ENCODE peak calls at places on chromosomes 5 and 9, in five cellular contexts. One of them, this sample, is unnamed.

GRCh38 chr9:128919409-128919808 is 1.4 kb upstream of the PHYHD1 start:
- DNase-seq in Ammon's horn: no peak
- DNase-seq in stimulated activated CD8-positive, alpha-beta memory T cell treated with anti-CD3 and anti-CD28 coated beads, Interleukin-15, amount 100 ng/mL, for 4 hours: no peak
- DNase-seq in endothelial cell of umbilical vein: no peak
- DNase-seq in cardiac muscle cell: no peak
- DNase-seq in this sample: no peak

GRCh38 chr9:8733096-8733954 is 933.7 kb upstream of the DMAC1 start:
- DNase-seq in Ammon's horn: peak; percentile 87
- DNase-seq in stimulated activated CD8-positive, alpha-beta memory T cell treated with anti-CD3 and anti-CD28 coated beads, Interleukin-15, amount 100 ng/mL, for 4 hours: no peak
- DNase-seq in endothelial cell of umbilical vein: peak; percentile 43
- DNase-seq in cardiac muscle cell: no peak
- DNase-seq in this sample: no peak

GRCh38 chr5:75617746-75618352 is 6.6 kb downstream of the ANKDD1B start:
- DNase-seq in Ammon's horn: no peak
- DNase-seq in stimulated activated CD8-positive, alpha-beta memory T cell treated with anti-CD3 and anti-CD28 coated beads, Interleukin-15, amount 100 ng/mL, for 4 hours: no peak
- DNase-seq in endothelial cell of umbilical vein: no peak
- DNase-seq in cardiac muscle cell: no peak
- DNase-seq in this sample: no peak

GRCh38 chr5:105638437-105638836 is 2032.3 kb downstream of the EFNA5 start:
- DNase-seq in Ammon's horn: no peak
- DNase-seq in stimulated activated CD8-positive, alpha-beta memory T cell treated with anti-CD3 and anti-CD28 coated beads, Interleukin-15, amount 100 ng/mL, for 4 hours: no peak
- DNase-seq in endothelial cell of umbilical vein: no peak
- DNase-seq in cardiac muscle cell: no peak
- DNase-seq in this sample: no peak

GRCh38 chr5:43315262-43315661 is 2.0 kb upstream of the HMGCS1 start:
- DNase-seq in Ammon's horn: no peak
- DNase-seq in stimulated activated CD8-positive, alpha-beta memory T cell treated with anti-CD3 and anti-CD28 coated beads, Interleukin-15, amount 100 ng/mL, for 4 hours: no peak
- DNase-seq in endothelial cell of umbilical vein: no peak
- DNase-seq in cardiac muscle cell: no peak
- DNase-seq in this sample: no peak

GRCh38 chr5:21711854-21712752 is 1141.0 kb downstream of the CDH12 start:
- DNase-seq in Ammon's horn: no peak
- DNase-seq in stimulated activated CD8-positive, alpha-beta memory T cell treated with anti-CD3 and anti-CD28 coated beads, Interleukin-15, amount 100 ng/mL, for 4 hours: no peak
- DNase-seq in endothelial cell of umbilical vein: no peak
- DNase-seq in cardiac muscle cell: peak; percentile 14
- DNase-seq in this sample: no peak

GRCh38 chr9:100372648-100373047 is 19.9 kb upstream of the TEX10 start:
- DNase-seq in Ammon's horn: no peak
- DNase-seq in stimulated activated CD8-positive, alpha-beta memory T cell treated with anti-CD3 and anti-CD28 coated beads, Interleukin-15, amount 100 ng/mL, for 4 hours: no peak
- DNase-seq in endothelial cell of umbilical vein: no peak
- DNase-seq in cardiac muscle cell: no peak
- DNase-seq in this sample: no peak

GRCh38 chr9:108386859-108387384 is 468.9 kb downstream of the ACTL7B start:
- DNase-seq in Ammon's horn: no peak
- DNase-seq in stimulated activated CD8-positive, alpha-beta memory T cell treated with anti-CD3 and anti-CD28 coated beads, Interleukin-15, amount 100 ng/mL, for 4 hours: no peak
- DNase-seq in endothelial cell of umbilical vein: no peak
- DNase-seq in cardiac muscle cell: no peak
- DNase-seq in this sample: no peak

GRCh38 chr5:90134381-90134780 is 275.2 kb downstream of the CETN3 start:
- DNase-seq in Ammon's horn: no peak
- DNase-seq in stimulated activated CD8-positive, alpha-beta memory T cell treated with anti-CD3 and anti-CD28 coated beads, Interleukin-15, amount 100 ng/mL, for 4 hours: no peak
- DNase-seq in endothelial cell of umbilical vein: no peak
- DNase-seq in cardiac muscle cell: no peak
- DNase-seq in this sample: no peak

GRCh38 chr9:21392270-21392669 is 7.1 kb upstream of the IFNA2 start:
- DNase-seq in Ammon's horn: no peak
- DNase-seq in stimulated activated CD8-positive, alpha-beta memory T cell treated with anti-CD3 and anti-CD28 coated beads, Interleukin-15, amount 100 ng/mL, for 4 hours: no peak
- DNase-seq in endothelial cell of umbilical vein: no peak
- DNase-seq in cardiac muscle cell: no peak
- DNase-seq in this sample: no peak

GRCh38 chr9:16039988-16040761 is 487.3 kb downstream of the CCDC171 start:
- DNase-seq in Ammon's horn: no peak
- DNase-seq in stimulated activated CD8-positive, alpha-beta memory T cell treated with anti-CD3 and anti-CD28 coated beads, Interleukin-15, amount 100 ng/mL, for 4 hours: no peak
- DNase-seq in endothelial cell of umbilical vein: no peak
- DNase-seq in cardiac muscle cell: peak; percentile 21
- DNase-seq in this sample: no peak

GRCh38 chr9:100595391-100596199 is 17.7 kb downstream of the CAVIN4 start:
- DNase-seq in Ammon's horn: peak; percentile 83
- DNase-seq in stimulated activated CD8-positive, alpha-beta memory T cell treated with anti-CD3 and anti-CD28 coated beads, Interleukin-15, amount 100 ng/mL, for 4 hours: no peak
- DNase-seq in endothelial cell of umbilical vein: peak; percentile 83
- DNase-seq in cardiac muscle cell: peak; percentile 74
- DNase-seq in this sample: no peak

GRCh38 chr9:124005372-124005771 is 6.2 kb upstream of the LHX2 start:
- DNase-seq in Ammon's horn: no peak
- DNase-seq in stimulated activated CD8-positive, alpha-beta memory T cell treated with anti-CD3 and anti-CD28 coated beads, Interleukin-15, amount 100 ng/mL, for 4 hours: no peak
- DNase-seq in endothelial cell of umbilical vein: no peak
- DNase-seq in cardiac muscle cell: no peak
- DNase-seq in this sample: no peak

This sample was measured in T-helper 22 cell.